ENCODE peak calls at places on chromosomes 3 and 15, in seven cellular contexts. One of them, this sample, is unnamed.

GRCh38 chr3:124854027-124854426 is 33.1 kb downstream of the ITGB5 start:
- DNase-seq in mammary epithelial cell: no peak
- DNase-seq in ascending aorta: no peak
- DNase-seq in fibroblast of lung: peak; percentile 43
- DNase-seq in CD8-positive, alpha-beta T cell: no peak
- DNase-seq in AG09319: peak; percentile 56
- DNase-seq in natural killer cell: no peak
- DNase-seq in this sample: no peak

GRCh38 chr3:148729656-148730055 is 32.0 kb downstream of the AGTR1 start:
- DNase-seq in mammary epithelial cell: no peak
- DNase-seq in ascending aorta: no peak
- DNase-seq in fibroblast of lung: no peak
- DNase-seq in CD8-positive, alpha-beta T cell: no peak
- DNase-seq in AG09319: no peak
- DNase-seq in natural killer cell: no peak
- DNase-seq in this sample: no peak

GRCh38 chr3:18098960-18099587 is 326.1 kb downstream of the SATB1 start:
- DNase-seq in mammary epithelial cell: peak; percentile 95
- DNase-seq in ascending aorta: no peak
- DNase-seq in fibroblast of lung: peak; percentile 93
- DNase-seq in CD8-positive, alpha-beta T cell: no peak
- DNase-seq in AG09319: peak; percentile 35
- DNase-seq in natural killer cell: no peak
- DNase-seq in this sample: no peak

GRCh38 chr3:21542656-21543379 is 208.2 kb downstream of the ZNF385D start:
- DNase-seq in mammary epithelial cell: no peak
- DNase-seq in ascending aorta: no peak
- DNase-seq in fibroblast of lung: no peak
- DNase-seq in CD8-positive, alpha-beta T cell: no peak
- DNase-seq in AG09319: no peak
- DNase-seq in natural killer cell: no peak
- DNase-seq in this sample: no peak

GRCh38 chr15:80836991-80837390 is 57.8 kb downstream of the CEMIP start:
- DNase-seq in mammary epithelial cell: no peak
- DNase-seq in ascending aorta: no peak
- DNase-seq in fibroblast of lung: peak; percentile 34
- DNase-seq in CD8-positive, alpha-beta T cell: no peak
- DNase-seq in AG09319: no peak
- DNase-seq in natural killer cell: no peak
- DNase-seq in this sample: no peak

GRCh38 chr3:147846854-147847453 is 437.8 kb downstream of the ZIC1 start:
- DNase-seq in mammary epithelial cell: no peak
- DNase-seq in ascending aorta: no peak
- DNase-seq in fibroblast of lung: no peak
- DNase-seq in CD8-positive, alpha-beta T cell: no peak
- DNase-seq in AG09319: no peak
- DNase-seq in natural killer cell: no peak
- DNase-seq in this sample: no peak

GRCh38 chr3:57221883-57222282 is 5.6 kb upstream of the APPL1 start:
- DNase-seq in mammary epithelial cell: no peak
- DNase-seq in ascending aorta: no peak
- DNase-seq in fibroblast of lung: peak; percentile 18
- DNase-seq in CD8-positive, alpha-beta T cell: no peak
- DNase-seq in AG09319: no peak
- DNase-seq in natural killer cell: no peak
- DNase-seq in this sample: no peak

GRCh38 chr15:55819397-55820034 is 76.6 kb upstream of the PRTG start:
- DNase-seq in mammary epithelial cell: no peak
- DNase-seq in ascending aorta: no peak
- DNase-seq in fibroblast of lung: no peak
- DNase-seq in CD8-positive, alpha-beta T cell: no peak
- DNase-seq in AG09319: no peak
- DNase-seq in natural killer cell: no peak
- DNase-seq in this sample: no peak

GRCh38 chr15:73723146-73723545 is 30.0 kb downstream of the INSYN1 start:
- DNase-seq in mammary epithelial cell: no peak
- DNase-seq in ascending aorta: no peak
- DNase-seq in fibroblast of lung: no peak
- DNase-seq in CD8-positive, alpha-beta T cell: no peak
- DNase-seq in AG09319: no peak
- DNase-seq in natural killer cell: no peak
- DNase-seq in this sample: no peak

GRCh38 chr3:39101022-39101689 is 6.3 kb downstream of the GORASP1 start:
- DNase-seq in mammary epithelial cell: peak; percentile 16
- DNase-seq in ascending aorta: no peak
- DNase-seq in fibroblast of lung: peak; percentile 6
- DNase-seq in CD8-positive, alpha-beta T cell: peak; percentile 31
- DNase-seq in AG09319: no peak
- DNase-seq in natural killer cell: no peak
- DNase-seq in this sample: no peak

GRCh38 chr3:149964296-149964695 is 6.4 kb downstream of the PFN2 start:
- DNase-seq in mammary epithelial cell: no peak
- DNase-seq in ascending aorta: no peak
- DNase-seq in fibroblast of lung: peak; percentile 57
- DNase-seq in CD8-positive, alpha-beta T cell: no peak
- DNase-seq in AG09319: no peak
- DNase-seq in natural killer cell: no peak
- DNase-seq in this sample: no peak

GRCh38 chr3:43503067-43503728 is 118.6 kb downstream of the ANO10 start:
- DNase-seq in mammary epithelial cell: no peak
- DNase-seq in ascending aorta: no peak
- DNase-seq in fibroblast of lung: peak; percentile 14
- DNase-seq in CD8-positive, alpha-beta T cell: no peak
- DNase-seq in AG09319: no peak
- DNase-seq in natural killer cell: no peak
- DNase-seq in this sample: no peak

GRCh38 chr3:177835917-177836316 is 638.6 kb upstream of the TBL1XR1 start:
- DNase-seq in mammary epithelial cell: peak; percentile 85
- DNase-seq in ascending aorta: no peak
- DNase-seq in fibroblast of lung: peak; percentile 99
- DNase-seq in CD8-positive, alpha-beta T cell: no peak
- DNase-seq in AG09319: peak; percentile 72
- DNase-seq in natural killer cell: no peak
- DNase-seq in this sample: no peak

GRCh38 chr3:60064210-60065178 is 1014.7 kb upstream of the CFAP20DC start:
- DNase-seq in mammary epithelial cell: peak; percentile 23
- DNase-seq in ascending aorta: no peak
- DNase-seq in fibroblast of lung: peak; percentile 89
- DNase-seq in CD8-positive, alpha-beta T cell: no peak
- DNase-seq in AG09319: no peak
- DNase-seq in natural killer cell: no peak
- DNase-seq in this sample: no peak

GRCh38 chr15:69388259-69388658 is 25.9 kb upstream of the KIF23 start:
- DNase-seq in mammary epithelial cell: peak; percentile 53
- DNase-seq in ascending aorta: no peak
- DNase-seq in fibroblast of lung: no peak
- DNase-seq in CD8-positive, alpha-beta T cell: no peak
- DNase-seq in AG09319: peak; percentile 16
- DNase-seq in natural killer cell: no peak
- DNase-seq in this sample: no peak

GRCh38 chr15:26724381-26724780 is 48.5 kb downstream of the GABRB3 start:
- DNase-seq in mammary epithelial cell: no peak
- DNase-seq in ascending aorta: no peak
- DNase-seq in fibroblast of lung: no peak
- DNase-seq in CD8-positive, alpha-beta T cell: no peak
- DNase-seq in AG09319: no peak
- DNase-seq in natural killer cell: no peak
- DNase-seq in this sample: no peak

GRCh38 chr3:64319391-64319790 is 94.1 kb upstream of the PRICKLE2 start:
- DNase-seq in mammary epithelial cell: no peak
- DNase-seq in ascending aorta: no peak
- DNase-seq in fibroblast of lung: no peak
- DNase-seq in CD8-positive, alpha-beta T cell: no peak
- DNase-seq in AG09319: no peak
- DNase-seq in natural killer cell: no peak
- DNase-seq in this sample: no peak

GRCh38 chr15:71709808-71710418 is 100.4 kb upstream of the NR2E3 start:
- DNase-seq in mammary epithelial cell: no peak
- DNase-seq in ascending aorta: no peak
- DNase-seq in fibroblast of lung: peak; percentile 41
- DNase-seq in CD8-positive, alpha-beta T cell: no peak
- DNase-seq in AG09319: no peak
- DNase-seq in natural killer cell: no peak
- DNase-seq in this sample: no peak

GRCh38 chr3:16890605-16891333 is 6.0 kb downstream of the PLCL2 start:
- DNase-seq in mammary epithelial cell: no peak
- DNase-seq in ascending aorta: no peak
- DNase-seq in fibroblast of lung: peak; percentile 38
- DNase-seq in CD8-positive, alpha-beta T cell: no peak
- DNase-seq in AG09319: no peak
- DNase-seq in natural killer cell: no peak
- DNase-seq in this sample: no peak

GRCh38 chr15:88998980-88999713 is 86.0 kb upstream of the MFGE8 start:
- DNase-seq in mammary epithelial cell: no peak
- DNase-seq in ascending aorta: no peak
- DNase-seq in fibroblast of lung: no peak
- DNase-seq in CD8-positive, alpha-beta T cell: no peak
- DNase-seq in AG09319: no peak
- DNase-seq in natural killer cell: no peak
- DNase-seq in this sample: no peak

GRCh38 chr3:32297366-32297765 is 58.9 kb downstream of the CMTM8 start:
- DNase-seq in mammary epithelial cell: no peak
- DNase-seq in ascending aorta: no peak
- DNase-seq in fibroblast of lung: no peak
- DNase-seq in CD8-positive, alpha-beta T cell: peak; percentile 20
- DNase-seq in AG09319: no peak
- DNase-seq in natural killer cell: no peak
- DNase-seq in this sample: no peak

DNA sequence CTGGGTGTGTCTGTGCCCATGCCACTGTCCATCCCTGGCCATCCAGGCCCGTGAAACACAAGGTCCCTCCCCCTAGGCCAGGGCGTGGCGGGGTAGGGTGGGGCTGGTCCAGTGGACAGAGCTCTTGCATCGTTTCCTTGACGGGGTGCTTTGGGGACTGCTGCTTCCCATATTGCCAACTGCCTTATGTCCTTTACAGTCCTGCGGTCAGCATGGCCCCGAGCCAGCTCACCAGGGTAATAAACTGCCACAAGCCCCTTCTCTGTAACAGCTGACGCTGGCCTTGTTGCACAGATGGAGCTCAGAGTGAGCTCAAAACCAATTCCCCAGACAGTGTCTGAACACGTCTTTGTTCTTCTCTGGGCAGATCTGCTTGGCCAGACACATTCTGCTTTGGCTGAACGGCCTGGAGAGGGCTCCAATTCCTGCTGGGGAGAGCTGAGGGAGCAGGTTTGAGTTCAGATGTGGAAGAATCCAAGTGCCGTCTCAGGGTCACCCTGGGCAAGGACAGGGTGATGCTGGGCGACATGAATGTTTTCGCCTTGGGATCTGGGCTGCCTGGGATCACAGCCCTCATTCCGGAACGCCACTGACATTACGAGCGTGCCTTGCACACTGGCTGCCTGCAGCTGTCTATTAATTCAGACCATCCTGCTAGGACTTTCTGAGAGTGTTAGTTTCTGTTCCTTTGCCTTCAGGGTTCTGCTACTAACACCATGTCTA is 51.5 kb downstream of the RGMA start:
- DNase-seq in mammary epithelial cell: peak; percentile 56
- DNase-seq in ascending aorta: no peak
- DNase-seq in fibroblast of lung: peak; percentile 40
- DNase-seq in CD8-positive, alpha-beta T cell: no peak
- DNase-seq in AG09319: no peak
- DNase-seq in natural killer cell: no peak
- DNase-seq in this sample: no peak
- TF ChIP-seq CTCF in mammary epithelial cell: peak; percentile 45
- TF ChIP-seq CTCF in ascending aorta: no peak
- TF ChIP-seq CTCF in fibroblast of lung: peak; percentile 42
- TF ChIP-seq CTCF in CD8-positive, alpha-beta T cell: no peak
- TF ChIP-seq CTCF in AG09319: peak; percentile 50
- TF ChIP-seq CTCF in natural killer cell: no peak
- TF ChIP-seq CTCF in this sample: no peak

GRCh38 chr3:117355566-117355965 is 646.0 kb downstream of the TUSC7 start:
- DNase-seq in mammary epithelial cell: no peak
- DNase-seq in ascending aorta: no peak
- DNase-seq in fibroblast of lung: peak; percentile 1
- DNase-seq in CD8-positive, alpha-beta T cell: no peak
- DNase-seq in AG09319: no peak
- DNase-seq in natural killer cell: no peak
- DNase-seq in this sample: no peak
- TF ChIP-seq CTCF in mammary epithelial cell: peak; percentile 14
- TF ChIP-seq CTCF in ascending aorta: peak; percentile 14
- TF ChIP-seq CTCF in fibroblast of lung: peak; percentile 42
- TF ChIP-seq CTCF in CD8-positive, alpha-beta T cell: no peak
- TF ChIP-seq CTCF in AG09319: peak; percentile 17
- TF ChIP-seq CTCF in natural killer cell: no peak
- TF ChIP-seq CTCF in this sample: no peak

DNA sequence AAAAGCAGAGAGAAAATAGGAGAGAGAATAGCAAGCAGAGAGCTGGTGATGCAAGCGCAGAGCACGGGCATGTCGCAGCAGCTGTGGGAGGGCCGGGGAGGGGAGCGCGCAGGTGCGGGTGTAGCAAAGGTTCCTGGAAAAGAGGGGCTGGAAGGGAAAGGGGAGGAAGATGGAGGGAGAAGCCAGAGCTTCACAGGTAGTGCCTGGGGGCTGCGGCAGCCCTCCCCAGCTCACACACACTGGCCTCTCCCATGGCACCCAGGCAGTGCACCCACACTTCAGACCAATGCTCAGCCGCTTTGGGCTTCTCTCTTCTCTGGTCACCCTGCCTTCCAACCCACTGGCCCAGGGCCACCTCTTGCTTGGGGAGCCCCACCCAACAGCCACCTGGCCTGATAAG is 72.1 kb downstream of the ADAMTS7 start:
- DNase-seq in mammary epithelial cell: no peak
- DNase-seq in ascending aorta: no peak
- DNase-seq in fibroblast of lung: no peak
- DNase-seq in CD8-positive, alpha-beta T cell: no peak
- DNase-seq in AG09319: no peak
- DNase-seq in natural killer cell: no peak
- DNase-seq in this sample: no peak
- TF ChIP-seq CTCF in mammary epithelial cell: no peak
- TF ChIP-seq CTCF in ascending aorta: no peak
- TF ChIP-seq CTCF in fibroblast of lung: no peak
- TF ChIP-seq CTCF in CD8-positive, alpha-beta T cell: no peak
- TF ChIP-seq CTCF in AG09319: no peak
- TF ChIP-seq CTCF in natural killer cell: no peak
- TF ChIP-seq CTCF in this sample: no peak

DNA sequence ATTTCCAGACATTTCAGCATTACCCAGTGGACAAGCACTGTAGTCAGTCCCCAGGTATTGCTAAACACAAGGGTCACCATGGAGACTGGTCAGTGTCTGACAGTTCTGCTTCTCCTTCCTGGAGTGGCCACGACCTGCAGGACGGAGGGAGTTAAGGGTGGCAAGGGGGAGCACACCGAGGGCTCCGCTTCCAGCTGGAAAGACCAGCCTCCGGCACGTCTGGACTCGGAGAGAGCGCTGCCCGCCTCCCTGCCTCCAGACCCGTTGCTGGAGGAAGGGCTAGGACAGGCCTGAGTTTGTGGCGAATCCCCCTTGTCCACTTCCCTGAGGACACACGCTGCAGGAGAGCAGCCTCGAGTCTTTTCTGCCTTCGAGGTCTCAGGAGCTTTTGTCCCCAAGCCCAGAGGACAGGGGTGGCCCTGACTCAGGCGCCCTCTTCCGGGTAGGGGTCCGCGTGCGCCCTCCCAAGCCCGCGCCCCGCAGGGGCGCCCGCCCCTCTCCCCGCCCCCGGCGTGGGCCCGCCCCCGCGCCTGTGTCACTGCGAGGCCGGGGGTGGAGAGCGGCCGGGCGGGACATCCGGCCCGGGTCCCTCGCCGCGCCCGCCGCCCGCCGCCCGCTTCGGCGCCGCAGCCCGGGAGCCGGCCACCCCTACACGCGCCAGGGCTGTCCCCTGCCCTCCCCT is at the start of gene CHST14:
- DNase-seq in mammary epithelial cell: no peak
- DNase-seq in ascending aorta: no peak
- DNase-seq in fibroblast of lung: peak; percentile 35
- DNase-seq in CD8-positive, alpha-beta T cell: peak; percentile 47
- DNase-seq in AG09319: no peak
- DNase-seq in natural killer cell: peak; percentile 56
- DNase-seq in this sample: no peak
- TF ChIP-seq CTCF in mammary epithelial cell: no peak
- TF ChIP-seq CTCF in ascending aorta: no peak
- TF ChIP-seq CTCF in fibroblast of lung: no peak
- TF ChIP-seq CTCF in CD8-positive, alpha-beta T cell: no peak
- TF ChIP-seq CTCF in AG09319: no peak
- TF ChIP-seq CTCF in natural killer cell: no peak
- TF ChIP-seq CTCF in this sample: no peak